ENCODE peak calls at places on chromosomes 4 and X, in seven cellular contexts. X is activated CD4-positive, alpha-beta memory T cell treated with anti-CD3 and anti-CD28 coated beads, Interleukin-2, amount 10 ng/mL, durations not matched to agents 7 days and 5 days; S is stimulated activated CD4-positive, alpha-beta T cell treated with anti-CD3 and anti-CD28 coated beads, Interleukin-15, amount 100 ng/mL, for 24 hours; E is left lung; U is neuronal stem cell; O is HT-29; N is effector memory CD8-positive, alpha-beta T cell. K is an unnamed sample.

GRCh38 chr4:56910172-56910967 is 2.7 kb downstream of the REST start:
- DNase-seq in X (no peak), U (no peak), N (no peak), E (no peak), S (peak), O (peak), K (no peak)

GRCh38 chr4:168923526-168924194 is 86.4 kb downstream of the CBR4 start:
- DNase-seq in O (peak), U (peak), E (no peak), X (peak), S (peak), N (peak), K (peak)

GRCh38 chr4:155805016-155805415 is 46.2 kb downstream of the GUCY1B1 start:
- DNase-seq in X (no peak), U (no peak), S (no peak), E (no peak), N (no peak), O (no peak), K (no peak)

GRCh38 chrX:28586891-28587635 is at the start of gene IL1RAPL1:
- DNase-seq in O (peak), N (no peak), E (no peak), S (no peak), U (no peak), X (no peak), K (no peak)

GRCh38 chrX:136094962-136095361 is 52.4 kb upstream of the FHL1 start:
- DNase-seq in N (no peak), S (no peak), U (no peak), O (no peak), E (no peak), X (no peak), K (no peak)

GRCh38 chr4:11635336-11635735 is 206.6 kb upstream of the HS3ST1 start:
- DNase-seq in S (no peak), X (no peak), N (no peak), O (peak), U (no peak), E (no peak), K (no peak)

GRCh38 chr4:11328401-11328800 is 100.3 kb downstream of the HS3ST1 start:
- DNase-seq in U (no peak), N (no peak), S (no peak), X (no peak), O (no peak), E (no peak), K (no peak)

GRCh38 chr4:7365472-7366179 is 69.1 kb downstream of the PSAPL1 start:
- DNase-seq in O (no peak), S (no peak), U (no peak), N (no peak), E (peak), X (no peak), K (no peak)

GRCh38 chr4:168028568-168028967 is 63.8 kb upstream of the ANXA10 start:
- DNase-seq in U (no peak), X (no peak), O (peak), S (no peak), E (no peak), N (no peak), K (no peak)

GRCh38 chr4:138681000-138681604 is 334.5 kb upstream of the NOCT start:
- DNase-seq in X (peak), U (peak), S (peak), O (peak), N (peak), E (peak), K (peak)

GRCh38 chrX:39931554-39932282 is 166.0 kb downstream of the BCOR start:
- DNase-seq in S (no peak), O (no peak), E (no peak), N (no peak), X (no peak), U (no peak), K (no peak)

GRCh38 chr4:32768664-32769389 is 2048.7 kb downstream of the PCDH7 start:
- DNase-seq in O (peak), E (no peak), S (no peak), N (no peak), U (no peak), X (no peak), K (no peak)